ENCODE peak calls at places on chromosomes 12 and 14, in ten cellular contexts. O, W, Q, H, U, T, A, C, D and J are unnamed samples.

GRCh38 chr14:25759251-25759650 is 709.3 kb upstream of the STXBP6 start:
- DNase-seq in A (no peak), D (no peak), H (no peak), O (no peak), Q (no peak), T (no peak), C (no peak), W (no peak), U (no peak), J (no peak)

GRCh38 chr14:29176876-29177275 is 410.3 kb downstream of the FOXG1 start:
- DNase-seq in H (no peak), U (no peak), C (no peak), W (no peak), T (no peak), Q (no peak), A (no peak), D (no peak), O (no peak), J (no peak)

GRCh38 chr12:45994736-45995135 is 4.4 kb upstream of the SCAF11 start:
- DNase-seq in H (no peak), O (no peak), U (peak), C (no peak), W (no peak), D (no peak), T (no peak), Q (no peak), A (no peak), J (no peak)

GRCh38 chr12:2384029-2384386 is 331.2 kb downstream of the CACNA1C start:
- DNase-seq in T (no peak), Q (no peak), D (no peak), W (no peak), U (no peak), C (no peak), H (no peak), A (no peak), O (no peak), J (no peak)

GRCh38 chr12:54306925-54307731 is 6.3 kb upstream of the NFE2 start:
- DNase-seq in H (no peak), A (no peak), T (peak), W (no peak), D (no peak), C (no peak), U (peak), Q (no peak), O (no peak), J (no peak)

GRCh38 chr14:103623883-103624482 is 5.0 kb upstream of the KLC1 start:
- DNase-seq in O (no peak), H (no peak), W (no peak), T (no peak), Q (peak), U (no peak), C (no peak), D (no peak), A (no peak), J (peak)

GRCh38 chr12:100128509-100128908 is 14.2 kb downstream of the BLTP3B start:
- DNase-seq in T (no peak), D (no peak), A (no peak), H (no peak), W (no peak), C (no peak), Q (peak), O (no peak), U (peak), J (peak)

GRCh38 chr14:101353422-101353821 is 207.9 kb upstream of the DIO3 start:
- DNase-seq in T (no peak), C (no peak), W (no peak), H (no peak), A (no peak), O (no peak), U (no peak), Q (no peak), D (no peak), J (no peak)

GRCh38 chr14:56491299-56492285 is 88.0 kb upstream of the TMEM260 start:
- DNase-seq in D (peak), W (no peak), U (peak), C (peak), T (no peak), Q (peak), H (peak), A (no peak), O (no peak), J (peak)

GRCh38 chr12:27515671-27516070 is 8.3 kb upstream of the PPFIBP1 start:
- DNase-seq in U (no peak), H (no peak), C (no peak), A (no peak), O (no peak), T (no peak), W (no peak), Q (no peak), D (no peak), J (no peak)

GRCh38 chr14:100706860-100707259 is 19.8 kb upstream of the DLK1 start:
- DNase-seq in U (no peak), W (no peak), C (no peak), T (no peak), A (no peak), Q (no peak), H (no peak), O (no peak), D (no peak), J (no peak)

GRCh38 chr14:99819514-99819913 is 26.3 kb downstream of the EML1 start:
- DNase-seq in W (no peak), Q (no peak), U (no peak), A (no peak), H (no peak), C (no peak), D (no peak), O (no peak), T (no peak), J (no peak)

GRCh38 chr14:103739466-103739792 is 23.8 kb downstream of the ZFYVE21 start:
- DNase-seq in A (no peak), D (no peak), O (no peak), U (no peak), Q (no peak), T (no peak), C (no peak), W (no peak), H (no peak), J (no peak)

GRCh38 chr12:32270818-32271710 is 128.3 kb upstream of the FGD4 start:
- DNase-seq in Q (peak), A (no peak), U (peak), W (no peak), D (no peak), O (no peak), H (peak), C (no peak), T (no peak), J (no peak)

GRCh38 chr12:119990382-119990874 is 1.4 kb downstream of the BICDL1 start:
- DNase-seq in T (no peak), H (no peak), Q (no peak), W (no peak), A (no peak), C (no peak), O (no peak), D (peak), U (no peak), J (peak)

GRCh38 chr12:85755760-85756159 is 80.4 kb downstream of the RASSF9 start:
- DNase-seq in H (peak), T (no peak), U (no peak), C (no peak), A (no peak), W (no peak), O (no peak), Q (no peak), D (no peak), J (no peak)

GRCh38 chr14:76985021-76985420 is 43.5 kb downstream of the IRF2BPL start:
- DNase-seq in U (no peak), Q (no peak), T (peak), W (no peak), D (no peak), H (peak), O (no peak), A (no peak), C (peak), J (no peak)

GRCh38 chr12:107319536-107320030 is 226.2 kb upstream of the CRY1 start:
- DNase-seq in O (no peak), T (no peak), C (peak), D (no peak), Q (no peak), U (peak), H (no peak), W (no peak), A (no peak), J (no peak)

GRCh38 chr14:101784631-101785030 is 23.1 kb downstream of the PPP2R5C start:
- DNase-seq in O (no peak), Q (no peak), W (no peak), A (no peak), C (no peak), T (no peak), H (no peak), D (no peak), U (no peak), J (no peak)

GRCh38 chr12:107125833-107126232 is 32.5 kb upstream of the CRY1 start:
- DNase-seq in U (no peak), Q (no peak), H (no peak), W (no peak), O (no peak), C (peak), A (no peak), T (no peak), D (no peak), J (no peak)

GRCh38 chr12:124754949-124755800 is 108.5 kb downstream of the SCARB1 start:
- DNase-seq in A (peak), T (no peak), H (peak), W (no peak), D (peak), U (peak), Q (peak), O (no peak), C (no peak), J (peak)